ENCODE peak calls at places on chromosomes 2 and 18, in five cellular contexts. C is GM12878, L is SK-N-SH, U is WTC11, S is A549. T is an unnamed sample.

GRCh38 chr2:38092196-38092902 is 16.4 kb upstream of the CYP1B1 start:
- DNase-seq in C (no peak), L (peak), U (no peak), S (peak), T (peak)

GRCh38 chr2:120722603-120723421 is 12.9 kb upstream of the GLI2 start:
- DNase-seq in C (no peak), L (no peak), U (no peak), S (peak), T (no peak)

GRCh38 chr2:70964596-70965386 is 13.6 kb upstream of the ANKRD53 start:
- DNase-seq in C (no peak), L (peak), U (peak), S (peak), T (peak)

GRCh38 chr2:110869472-110870446 is 137.4 kb downstream of the ACOXL start:
- DNase-seq in C (no peak), L (peak), U (no peak), S (peak), T (peak)

GRCh38 chr2:96819101-96819875 is 3.2 kb downstream of the CNNM3 start:
- DNase-seq in C (no peak), L (peak), U (no peak), S (peak), T (peak)

GRCh38 chr2:16635796-16636699 is 29.6 kb downstream of the CYRIA start:
- DNase-seq in C (no peak), L (peak), U (no peak), S (no peak), T (peak)

GRCh38 chr2:150621800-150622199 is 134.3 kb upstream of the RND3 start:
- DNase-seq in C (no peak), L (no peak), U (no peak), S (peak), T (no peak)

GRCh38 chr2:48415765-48416515 is 114.0 kb upstream of the STON1 start:
- DNase-seq in C (no peak), L (no peak), U (no peak), S (peak), T (no peak)

GRCh38 chr2:216233281-216233995 is 124.3 kb downstream of the XRCC5 start:
- DNase-seq in C (no peak), L (no peak), U (no peak), S (no peak), T (no peak)

GRCh38 chr2:188506843-188507242 is 215.2 kb downstream of the GULP1 start:
- DNase-seq in C (no peak), L (no peak), U (no peak), S (no peak), T (no peak)

GRCh38 chr2:36704475-36705150 is 8.1 kb downstream of the VIT start:
- DNase-seq in C (no peak), L (no peak), U (no peak), S (no peak), T (no peak)

GRCh38 chr2:25341031-25341727 is 546 bp downstream of the DNMT3A start:
- DNase-seq in C (no peak), L (peak), U (no peak), S (no peak), T (peak)
- TF ChIP-seq MAX in C (no peak), L (no peak), U (no peak), S (no peak), T (no peak)

GRCh38 chr18:10138719-10139118 is 224.9 kb downstream of the VAPA start:
- DNase-seq in C (no peak), L (no peak), U (no peak), S (no peak), T (no peak)
- TF ChIP-seq MAX in C (no peak), L (no peak), U (no peak), S (no peak), T (no peak)

DNA sequence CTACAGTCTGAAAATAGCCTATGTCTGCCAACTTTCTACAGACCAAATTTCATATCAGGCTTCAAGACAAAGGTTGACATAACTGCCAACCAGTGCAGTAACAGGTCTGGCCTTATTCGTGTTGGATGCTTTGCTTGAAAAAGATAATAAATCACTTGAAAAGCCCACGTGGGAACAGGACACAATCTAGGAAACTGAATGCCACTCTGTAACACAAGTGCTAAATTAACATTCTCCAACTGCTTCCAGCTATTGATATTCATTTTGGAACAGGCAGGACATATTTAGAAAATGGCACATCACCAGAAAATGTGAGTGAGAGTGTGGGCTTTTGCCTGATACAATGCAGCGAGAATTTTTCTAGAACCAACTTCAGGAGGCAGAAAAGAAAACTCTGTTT is 165.9 kb upstream of the CCDC150 start:
- DNase-seq in C (no peak), L (no peak), U (no peak), S (no peak), T (no peak)
- TF ChIP-seq MAX in C (no peak), L (no peak), U (no peak), S (no peak), T (no peak)

GRCh38 chr2:23268467-23269263 is 116.3 kb upstream of the KLHL29 start:
- DNase-seq in C (no peak), L (no peak), U (no peak), S (peak), T (no peak)
- TF ChIP-seq MAX in C (no peak), L (no peak), U (no peak), S (no peak), T (no peak)

GRCh38 chr2:73112026-73112912 is 479 bp downstream of the RAB11FIP5 start:
- DNase-seq in C (no peak), L (peak), U (peak), S (peak), T (peak)

GRCh38 chr2:73109796-73110540 is 2.8 kb downstream of the RAB11FIP5 start:
- DNase-seq in C (no peak), L (no peak), U (no peak), S (no peak), T (no peak)

GRCh38 chr2:73112913-73113633 is at the start of gene RAB11FIP5:
- DNase-seq in C (no peak), L (peak), U (peak), S (peak), T (peak)

GRCh38 chr2:73110622-73111299 is 2.0 kb downstream of the RAB11FIP5 start:
- DNase-seq in C (no peak), L (no peak), U (no peak), S (no peak), T (no peak)

DNA sequence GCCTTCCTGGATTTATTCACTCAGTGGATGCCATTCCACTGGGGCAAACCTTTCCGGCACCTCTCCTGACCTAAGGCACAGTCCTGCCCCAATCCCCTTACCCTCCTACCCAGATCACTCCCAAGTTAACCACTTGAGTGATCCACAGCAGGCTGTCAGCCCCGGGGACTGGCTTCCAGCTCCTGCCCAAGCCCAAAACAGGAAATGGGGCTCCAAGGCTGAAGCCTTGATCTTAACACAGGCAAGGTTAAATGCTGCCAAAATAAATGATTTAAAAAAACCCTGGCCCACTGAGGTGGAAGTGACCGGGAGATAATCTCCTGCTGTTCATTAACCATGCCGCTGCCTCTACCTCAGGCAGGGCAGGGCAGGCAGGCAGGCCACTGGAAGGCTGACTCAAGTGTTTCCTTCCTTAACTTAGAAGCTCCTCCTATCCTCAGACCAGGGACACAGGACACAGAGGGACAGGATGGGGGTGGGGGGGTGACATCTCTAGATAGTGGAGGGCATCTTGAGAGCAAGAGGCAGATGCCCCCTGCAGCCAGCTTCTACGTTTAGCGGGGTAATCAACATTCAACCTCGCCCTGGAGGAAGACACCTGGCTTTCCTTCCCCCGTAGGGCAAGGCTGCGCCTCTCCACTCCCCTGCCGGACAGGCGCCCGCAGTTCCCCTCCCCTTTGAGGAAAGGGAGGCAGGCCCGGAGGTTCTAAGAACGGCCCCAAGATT is 1.3 kb downstream of the RAB11FIP5 start:
- DNase-seq in C (no peak), L (no peak), U (peak), S (peak), T (peak)
- TF ChIP-seq MAX in C (no peak), L (no peak), U (peak), S (no peak), T (no peak)